ENCODE peak calls at places on chromosomes 6 and 20, in seven cellular contexts. One of them, this sample, is unnamed.

GRCh38 chr6:40195751-40196518 is 261.7 kb upstream of the MOCS1 start:
- DNase-seq in uterus: no peak
- DNase-seq in hepatocyte: no peak
- DNase-seq in cardiac fibroblast: no peak
- DNase-seq in CD8-positive, alpha-beta T cell: no peak
- DNase-seq in AG04450: no peak
- DNase-seq in K562: no peak
- DNase-seq in this sample: no peak

GRCh38 chr6:143394351-143394750 is 56.1 kb downstream of the ADAT2 start:
- DNase-seq in CD8-positive, alpha-beta T cell: no peak
- DNase-seq in AG04450: no peak
- DNase-seq in cardiac fibroblast: no peak
- DNase-seq in K562: no peak
- DNase-seq in hepatocyte: no peak
- DNase-seq in uterus: no peak
- DNase-seq in this sample: no peak

GRCh38 chr20:59749293-59749680 is 144.9 kb downstream of the PHACTR3 start:
- DNase-seq in hepatocyte: no peak
- DNase-seq in K562: no peak
- DNase-seq in cardiac fibroblast: peak
- DNase-seq in uterus: peak
- DNase-seq in AG04450: no peak
- DNase-seq in CD8-positive, alpha-beta T cell: no peak
- DNase-seq in this sample: no peak

GRCh38 chr20:9555781-9556180 is 41.4 kb downstream of the LAMP5 start:
- DNase-seq in AG04450: no peak
- DNase-seq in K562: no peak
- DNase-seq in CD8-positive, alpha-beta T cell: no peak
- DNase-seq in uterus: no peak
- DNase-seq in hepatocyte: peak
- DNase-seq in cardiac fibroblast: no peak
- DNase-seq in this sample: no peak

GRCh38 chr20:44210422-44211176 is at the start of gene OSER1:
- DNase-seq in uterus: peak
- DNase-seq in K562: peak
- DNase-seq in AG04450: peak
- DNase-seq in cardiac fibroblast: peak
- DNase-seq in CD8-positive, alpha-beta T cell: peak
- DNase-seq in hepatocyte: peak
- DNase-seq in this sample: peak

GRCh38 chr6:23181301-23182110 is 612.1 kb downstream of the HDGFL1 start:
- DNase-seq in CD8-positive, alpha-beta T cell: no peak
- DNase-seq in AG04450: no peak
- DNase-seq in uterus: no peak
- DNase-seq in hepatocyte: no peak
- DNase-seq in cardiac fibroblast: no peak
- DNase-seq in K562: no peak
- DNase-seq in this sample: no peak

GRCh38 chr6:162615016-162615717 is 112.4 kb downstream of the PRKN start:
- DNase-seq in AG04450: no peak
- DNase-seq in cardiac fibroblast: peak
- DNase-seq in uterus: no peak
- DNase-seq in CD8-positive, alpha-beta T cell: no peak
- DNase-seq in hepatocyte: no peak
- DNase-seq in K562: no peak
- DNase-seq in this sample: peak

GRCh38 chr6:5083813-5084191 is 1.3 kb upstream of the PPP1R3G start:
- DNase-seq in CD8-positive, alpha-beta T cell: no peak
- DNase-seq in AG04450: no peak
- DNase-seq in hepatocyte: no peak
- DNase-seq in K562: no peak
- DNase-seq in cardiac fibroblast: no peak
- DNase-seq in uterus: no peak
- DNase-seq in this sample: no peak

GRCh38 chr6:166395778-166396177 is 13.0 kb upstream of the MPC1 start:
- DNase-seq in K562: no peak
- DNase-seq in CD8-positive, alpha-beta T cell: no peak
- DNase-seq in uterus: no peak
- DNase-seq in hepatocyte: no peak
- DNase-seq in cardiac fibroblast: no peak
- DNase-seq in AG04450: no peak
- DNase-seq in this sample: no peak

GRCh38 chr6:166398348-166398747 is 15.6 kb upstream of the MPC1 start:
- DNase-seq in CD8-positive, alpha-beta T cell: no peak
- DNase-seq in AG04450: no peak
- DNase-seq in hepatocyte: no peak
- DNase-seq in uterus: no peak
- DNase-seq in cardiac fibroblast: no peak
- DNase-seq in K562: no peak
- DNase-seq in this sample: no peak

GRCh38 chr6:166402582-166403277 is 20.0 kb upstream of the MPC1 start:
- DNase-seq in K562: no peak
- DNase-seq in AG04450: no peak
- DNase-seq in hepatocyte: no peak
- DNase-seq in cardiac fibroblast: peak
- DNase-seq in CD8-positive, alpha-beta T cell: no peak
- DNase-seq in uterus: no peak
- DNase-seq in this sample: no peak

GRCh38 chr6:166397849-166398248 is 15.1 kb upstream of the MPC1 start:
- DNase-seq in cardiac fibroblast: no peak
- DNase-seq in K562: no peak
- DNase-seq in hepatocyte: no peak
- DNase-seq in CD8-positive, alpha-beta T cell: no peak
- DNase-seq in uterus: no peak
- DNase-seq in AG04450: no peak
- DNase-seq in this sample: no peak

GRCh38 chr6:166400181-166400580 is 17.4 kb upstream of the MPC1 start:
- DNase-seq in uterus: no peak
- DNase-seq in K562: no peak
- DNase-seq in hepatocyte: no peak
- DNase-seq in cardiac fibroblast: no peak
- DNase-seq in AG04450: no peak
- DNase-seq in CD8-positive, alpha-beta T cell: no peak
- DNase-seq in this sample: no peak
- H3K4me3 ChIP-seq in uterus: no peak
- H3K4me3 ChIP-seq in K562: no peak
- H3K4me3 ChIP-seq in hepatocyte: no peak
- H3K4me3 ChIP-seq in cardiac fibroblast: no peak
- H3K4me3 ChIP-seq in AG04450: no peak
- H3K4me3 ChIP-seq in CD8-positive, alpha-beta T cell: no peak
- H3K4me3 ChIP-seq in this sample: no peak

GRCh38 chr6:166770216-166771116 is 143.4 kb upstream of the RPS6KA2 start:
- DNase-seq in uterus: no peak
- DNase-seq in CD8-positive, alpha-beta T cell: no peak
- DNase-seq in cardiac fibroblast: peak
- DNase-seq in K562: no peak
- DNase-seq in AG04450: no peak
- DNase-seq in hepatocyte: no peak
- DNase-seq in this sample: no peak

GRCh38 chr6:166768761-166769160 is 141.7 kb upstream of the RPS6KA2 start:
- DNase-seq in CD8-positive, alpha-beta T cell: no peak
- DNase-seq in K562: no peak
- DNase-seq in hepatocyte: no peak
- DNase-seq in cardiac fibroblast: no peak
- DNase-seq in AG04450: no peak
- DNase-seq in uterus: no peak
- DNase-seq in this sample: no peak

GRCh38 chr6:166767191-166767590 is 140.1 kb upstream of the RPS6KA2 start:
- DNase-seq in uterus: no peak
- DNase-seq in hepatocyte: no peak
- DNase-seq in cardiac fibroblast: no peak
- DNase-seq in K562: no peak
- DNase-seq in AG04450: no peak
- DNase-seq in CD8-positive, alpha-beta T cell: no peak
- DNase-seq in this sample: no peak

GRCh38 chr6:166771701-166772100 is 144.7 kb upstream of the RPS6KA2 start:
- DNase-seq in AG04450: no peak
- DNase-seq in CD8-positive, alpha-beta T cell: no peak
- DNase-seq in uterus: no peak
- DNase-seq in K562: no peak
- DNase-seq in cardiac fibroblast: no peak
- DNase-seq in hepatocyte: no peak
- DNase-seq in this sample: no peak

DNA sequence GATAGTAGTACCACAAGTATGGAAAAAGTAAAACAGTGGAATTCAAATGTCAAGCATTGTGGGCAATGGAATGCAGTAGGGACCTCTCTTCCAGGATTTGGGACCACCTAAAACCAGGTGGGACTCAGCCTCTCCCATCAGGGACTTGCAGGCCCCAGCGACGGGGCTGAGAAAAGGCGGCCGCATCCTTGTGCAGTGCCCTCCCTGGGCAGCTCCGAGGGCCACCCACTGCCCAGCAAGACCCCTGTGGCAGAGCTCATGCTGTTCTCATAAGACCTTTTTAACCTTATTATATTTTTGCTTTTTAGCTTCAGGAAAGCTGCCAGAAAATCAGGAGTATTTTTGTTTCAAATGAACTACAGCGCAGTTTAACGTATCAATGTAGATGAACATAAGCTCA is 142.6 kb upstream of the RPS6KA2 start:
- DNase-seq in CD8-positive, alpha-beta T cell: no peak
- DNase-seq in hepatocyte: no peak
- DNase-seq in AG04450: no peak
- DNase-seq in uterus: no peak
- DNase-seq in cardiac fibroblast: no peak
- DNase-seq in K562: no peak
- DNase-seq in this sample: no peak
- TF ChIP-seq CTCF in CD8-positive, alpha-beta T cell: no peak
- TF ChIP-seq CTCF in hepatocyte: no peak
- TF ChIP-seq CTCF in AG04450: no peak
- TF ChIP-seq CTCF in uterus: no peak
- TF ChIP-seq CTCF in cardiac fibroblast: no peak
- TF ChIP-seq CTCF in K562: no peak
- TF ChIP-seq CTCF in this sample: no peak

GRCh38 chr6:166862287-166862977 is 93.9 kb downstream of the RNASET2 start:
- DNase-seq in AG04450: no peak
- DNase-seq in hepatocyte: peak
- DNase-seq in K562: no peak
- DNase-seq in uterus: no peak
- DNase-seq in cardiac fibroblast: peak
- DNase-seq in CD8-positive, alpha-beta T cell: peak
- DNase-seq in this sample: no peak
- H3K4me3 ChIP-seq in AG04450: peak
- H3K4me3 ChIP-seq in hepatocyte: peak
- H3K4me3 ChIP-seq in K562: no peak
- H3K4me3 ChIP-seq in uterus: peak
- H3K4me3 ChIP-seq in cardiac fibroblast: peak
- H3K4me3 ChIP-seq in CD8-positive, alpha-beta T cell: peak
- H3K4me3 ChIP-seq in this sample: peak

GRCh38 chr6:161219336-161220079 is 54.4 kb downstream of the AGPAT4 start:
- DNase-seq in AG04450: no peak
- DNase-seq in K562: no peak
- DNase-seq in hepatocyte: no peak
- DNase-seq in uterus: no peak
- DNase-seq in CD8-positive, alpha-beta T cell: no peak
- DNase-seq in cardiac fibroblast: no peak
- DNase-seq in this sample: no peak

GRCh38 chr6:161215876-161216615 is 57.8 kb downstream of the AGPAT4 start:
- DNase-seq in uterus: no peak
- DNase-seq in hepatocyte: no peak
- DNase-seq in K562: no peak
- DNase-seq in AG04450: peak
- DNase-seq in CD8-positive, alpha-beta T cell: no peak
- DNase-seq in cardiac fibroblast: no peak
- DNase-seq in this sample: peak

GRCh38 chr6:161217631-161218030 is 56.2 kb downstream of the AGPAT4 start:
- DNase-seq in CD8-positive, alpha-beta T cell: no peak
- DNase-seq in uterus: no peak
- DNase-seq in K562: no peak
- DNase-seq in cardiac fibroblast: no peak
- DNase-seq in AG04450: no peak
- DNase-seq in hepatocyte: no peak
- DNase-seq in this sample: no peak

GRCh38 chr6:161216616-161217205 is 57.1 kb downstream of the AGPAT4 start:
- DNase-seq in cardiac fibroblast: no peak
- DNase-seq in K562: no peak
- DNase-seq in uterus: no peak
- DNase-seq in CD8-positive, alpha-beta T cell: no peak
- DNase-seq in hepatocyte: no peak
- DNase-seq in AG04450: no peak
- DNase-seq in this sample: no peak

DNA sequence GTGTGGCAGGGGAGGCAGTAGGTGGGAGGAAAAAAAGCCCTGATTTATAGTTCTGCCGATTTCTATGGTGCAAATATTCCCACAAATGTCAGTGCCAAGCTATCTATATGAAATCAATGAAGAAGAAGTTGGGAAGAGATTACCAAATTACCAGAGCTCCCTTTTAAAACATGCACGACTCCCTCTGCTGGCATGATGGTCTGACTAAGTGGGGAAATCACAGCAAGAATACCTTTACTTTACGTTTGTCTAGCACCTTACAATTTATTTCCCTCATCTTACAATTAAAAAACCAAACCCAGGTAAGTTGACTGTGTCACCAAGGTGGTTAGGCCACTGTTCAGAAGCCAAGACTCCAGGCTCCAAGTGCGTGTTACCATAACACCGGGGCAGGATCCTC is 55.6 kb downstream of the AGPAT4 start:
- DNase-seq in AG04450: no peak
- DNase-seq in CD8-positive, alpha-beta T cell: no peak
- DNase-seq in K562: no peak
- DNase-seq in cardiac fibroblast: no peak
- DNase-seq in uterus: no peak
- DNase-seq in hepatocyte: no peak
- DNase-seq in this sample: no peak
- TF ChIP-seq CTCF in AG04450: no peak
- TF ChIP-seq CTCF in CD8-positive, alpha-beta T cell: no peak
- TF ChIP-seq CTCF in K562: no peak
- TF ChIP-seq CTCF in cardiac fibroblast: peak
- TF ChIP-seq CTCF in uterus: no peak
- TF ChIP-seq CTCF in hepatocyte: no peak
- TF ChIP-seq CTCF in this sample: peak

GRCh38 chr20:50321797-50322480 is 131.3 kb downstream of the CEBPB start:
- DNase-seq in K562: no peak
- DNase-seq in hepatocyte: no peak
- DNase-seq in uterus: peak
- DNase-seq in CD8-positive, alpha-beta T cell: no peak
- DNase-seq in AG04450: no peak
- DNase-seq in cardiac fibroblast: peak
- DNase-seq in this sample: peak
- H3K4me3 ChIP-seq in K562: no peak
- H3K4me3 ChIP-seq in hepatocyte: no peak
- H3K4me3 ChIP-seq in uterus: no peak
- H3K4me3 ChIP-seq in CD8-positive, alpha-beta T cell: no peak
- H3K4me3 ChIP-seq in AG04450: no peak
- H3K4me3 ChIP-seq in cardiac fibroblast: no peak
- H3K4me3 ChIP-seq in this sample: no peak

GRCh38 chr6:38171997-38172738 is 352.6 kb downstream of the ZFAND3 start:
- DNase-seq in hepatocyte: no peak
- DNase-seq in AG04450: no peak
- DNase-seq in cardiac fibroblast: no peak
- DNase-seq in uterus: no peak
- DNase-seq in K562: no peak
- DNase-seq in CD8-positive, alpha-beta T cell: no peak
- DNase-seq in this sample: no peak
- TF ChIP-seq CTCF in hepatocyte: no peak
- TF ChIP-seq CTCF in AG04450: no peak
- TF ChIP-seq CTCF in cardiac fibroblast: no peak
- TF ChIP-seq CTCF in uterus: no peak
- TF ChIP-seq CTCF in K562: no peak
- TF ChIP-seq CTCF in CD8-positive, alpha-beta T cell: no peak
- TF ChIP-seq CTCF in this sample: no peak